ENCODE peak calls at places on chromosome 7, in eight cellular contexts. X is CD4-positive, alpha-beta T cell; W is PC-9; O is Caco-2; R is ovary; Z is H9; V is BJ; H is kidney. K is an unnamed sample.

GRCh38 chr7:88344956-88345832 is 38.5 kb upstream of the STEAP4 start:
- DNase-seq in V (no peak), X (no peak), R (peak), H (no peak), Z (peak), W (no peak), O (peak), K (no peak)

GRCh38 chr7:144782883-144783282 is 53.0 kb downstream of the TPK1 start:
- DNase-seq in O (no peak), Z (no peak), R (no peak), H (no peak), X (no peak), V (no peak), W (no peak), K (no peak)

GRCh38 chr7:46738713-46739220 is 817.7 kb upstream of the IGFBP3 start:
- DNase-seq in W (no peak), R (no peak), X (no peak), O (no peak), V (no peak), H (no peak), Z (no peak), K (no peak)

GRCh38 chr7:74627699-74628411 is 29.7 kb upstream of the GTF2I start:
- DNase-seq in O (no peak), H (no peak), W (no peak), Z (peak), V (no peak), R (peak), X (no peak), K (no peak)

GRCh38 chr7:126211875-126212274 is 1040.9 kb downstream of the GRM8 start:
- DNase-seq in O (no peak), X (no peak), R (no peak), H (no peak), W (no peak), V (no peak), Z (no peak), K (no peak)

GRCh38 chr7:106501605-106502580 is 159.1 kb downstream of the CCDC71L start:
- DNase-seq in Z (no peak), X (no peak), O (no peak), R (no peak), W (no peak), H (no peak), V (no peak), K (no peak)

GRCh38 chr7:76278540-76278939 is 23.9 kb upstream of the HSPB1 start:
- DNase-seq in O (no peak), W (no peak), X (no peak), R (no peak), V (no peak), H (no peak), Z (peak), K (no peak)

GRCh38 chr7:19674266-19674960 is 34.4 kb downstream of the POLR1F start:
- DNase-seq in W (no peak), V (no peak), H (no peak), R (no peak), O (no peak), X (no peak), Z (no peak), K (no peak)

GRCh38 chr7:148963583-148964509 is 64.5 kb downstream of the PDIA4 start:
- DNase-seq in H (peak), O (no peak), Z (no peak), X (no peak), V (no peak), R (no peak), W (peak), K (no peak)

GRCh38 chr7:143467724-143468123 is 9.9 kb upstream of the TAS2R41 start:
- DNase-seq in W (no peak), V (no peak), Z (no peak), R (no peak), O (no peak), X (no peak), H (no peak), K (no peak)

GRCh38 chr7:13099197-13099795 is 411.9 kb downstream of the ARL4A start:
- DNase-seq in V (no peak), X (no peak), Z (no peak), R (no peak), H (no peak), O (no peak), W (no peak), K (no peak)

GRCh38 chr7:138797715-138798320 is at the start of the genes ATP6V0A4 and TMEM213:
- DNase-seq in R (no peak), X (no peak), O (no peak), W (no peak), H (peak), V (no peak), Z (peak), K (no peak)

GRCh38 chr7:120941856-120942255 is 8.7 kb upstream of the ING3 start:
- DNase-seq in O (no peak), W (no peak), R (no peak), Z (no peak), V (no peak), H (no peak), X (no peak), K (no peak)

GRCh38 chr7:66952343-66953043 is 31.5 kb downstream of the TMEM248 start:
- DNase-seq in V (no peak), Z (no peak), H (no peak), X (no peak), O (peak), R (no peak), W (peak), K (no peak)

GRCh38 chr7:96069361-96069760 is 252.5 kb downstream of the SLC25A13 start:
- DNase-seq in R (no peak), H (no peak), Z (no peak), X (no peak), V (no peak), O (no peak), W (no peak), K (no peak)

GRCh38 chr7:3942778-3943177 is 641.7 kb downstream of the SDK1 start:
- DNase-seq in R (no peak), V (no peak), Z (no peak), H (peak), O (no peak), X (no peak), W (no peak), K (no peak)

GRCh38 chr7:89104748-89105685 is 309.5 kb upstream of the TEX47 start:
- DNase-seq in R (no peak), Z (no peak), W (no peak), X (no peak), O (no peak), V (no peak), H (no peak), K (no peak)

GRCh38 chr7:151141281-151141854 is 26.1 kb downstream of the GBX1 start:
- DNase-seq in H (peak), W (no peak), V (no peak), R (no peak), Z (no peak), O (no peak), X (no peak), K (no peak)

GRCh38 chr7:26307226-26307625 is 15.6 kb downstream of the SNX10 start:
- DNase-seq in Z (no peak), W (no peak), X (no peak), H (no peak), R (no peak), V (no peak), O (no peak), K (no peak)

GRCh38 chr7:116499168-116500070 is at the start of gene CAV2:
- DNase-seq in R (peak), H (peak), X (no peak), W (peak), V (no peak), O (peak), Z (peak), K (peak)

GRCh38 chr7:50206521-50207250 is 97.8 kb upstream of the IKZF1 start:
- DNase-seq in R (no peak), H (peak), X (peak), Z (no peak), O (no peak), W (no peak), V (no peak), K (no peak)

GRCh38 chr7:131745645-131746248 is 189.3 kb upstream of the PODXL start:
- DNase-seq in Z (peak), X (no peak), H (no peak), O (peak), W (peak), V (no peak), R (peak), K (no peak)

GRCh38 chr7:29987083-29987482 is 2.5 kb downstream of the SCRN1 start:
- DNase-seq in W (peak), Z (no peak), V (no peak), O (no peak), H (no peak), R (no peak), X (no peak), K (peak)

GRCh38 chr7:4051696-4052095 is 630.4 kb upstream of the FOXK1 start:
- DNase-seq in V (no peak), R (no peak), Z (no peak), X (no peak), H (no peak), W (no peak), O (no peak), K (no peak)

GRCh38 chr7:2728309-2729042 is 40.5 kb downstream of the AMZ1 start:
- DNase-seq in R (peak), W (no peak), H (no peak), X (no peak), Z (no peak), O (no peak), V (no peak), K (no peak)

GRCh38 chr7:108442039-108442568 is 14.1 kb downstream of the NRCAM start:
- DNase-seq in O (no peak), V (no peak), Z (no peak), R (no peak), X (no peak), W (peak), H (no peak), K (no peak)

GRCh38 chr7:129949292-129950133 is 3.2 kb downstream of the UBE2H start:
- DNase-seq in V (peak), O (no peak), X (no peak), Z (peak), W (no peak), H (peak), R (peak), K (no peak)

GRCh38 chr7:47570649-47571050 is 11.3 kb downstream of the TNS3 start:
- DNase-seq in R (peak), O (no peak), Z (no peak), W (no peak), V (peak), X (no peak), H (no peak), K (no peak)

GRCh38 chr7:12485845-12486244 is 82.2 kb upstream of the VWDE start:
- DNase-seq in Z (no peak), O (no peak), X (no peak), H (no peak), R (no peak), V (no peak), W (no peak), K (no peak)

GRCh38 chr7:112726076-112726475 is 64.1 kb downstream of the TMEM168 start:
- DNase-seq in V (no peak), X (no peak), H (no peak), W (no peak), Z (no peak), O (no peak), R (no peak), K (no peak)

GRCh38 chr7:45215611-45216062 is 58.0 kb downstream of the RAMP3 start:
- DNase-seq in W (no peak), R (no peak), O (no peak), H (no peak), X (no peak), Z (no peak), V (no peak), K (no peak)

GRCh38 chr7:41979834-41980307 is 257.1 kb downstream of the GLI3 start:
- DNase-seq in O (peak), V (no peak), H (no peak), W (no peak), R (no peak), X (no peak), Z (peak), K (no peak)

GRCh38 chr7:158733762-158734494 is 29.3 kb upstream of the NCAPG2 start:
- DNase-seq in H (no peak), R (no peak), V (no peak), W (no peak), X (no peak), O (no peak), Z (no peak), K (no peak)
- TF ChIP-seq CTCF in H (no peak), R (no peak), V (no peak), W (no peak), X (no peak), O (no peak), Z (peak), K (no peak)

GRCh38 chr7:128153436-128153835 is 87.6 kb upstream of the LEP start:
- DNase-seq in X (no peak), O (no peak), R (no peak), H (no peak), V (no peak), Z (no peak), W (no peak), K (no peak)

GRCh38 chr7:128155100-128155763 is 85.8 kb upstream of the LEP start:
- DNase-seq in X (no peak), Z (peak), H (no peak), V (no peak), R (no peak), O (no peak), W (no peak), K (no peak)

GRCh38 chr7:128151646-128152045 is 89.4 kb upstream of the LEP start:
- DNase-seq in O (no peak), H (no peak), W (no peak), Z (no peak), X (no peak), V (no peak), R (no peak), K (no peak)

GRCh38 chr7:128152721-128153120 is 88.4 kb upstream of the LEP start:
- DNase-seq in V (no peak), O (no peak), H (no peak), X (no peak), R (no peak), W (no peak), Z (no peak), K (no peak)

GRCh38 chr7:128154519-128154918 is 86.6 kb upstream of the LEP start:
- DNase-seq in O (no peak), V (no peak), H (no peak), R (no peak), W (no peak), X (no peak), Z (no peak), K (no peak)
- TF ChIP-seq CTCF in O (no peak), V (no peak), H (no peak), R (no peak), W (no peak), X (no peak), Z (no peak), K (no peak)

GRCh38 chr7:90211391-90212148 is at the start of gene STEAP2:
- DNase-seq in W (peak), R (peak), H (peak), Z (peak), X (no peak), V (peak), O (peak), K (peak)
- TF ChIP-seq CTCF in W (peak), R (peak), H (peak), Z (peak), X (no peak), V (peak), O (peak), K (peak)

DNA sequence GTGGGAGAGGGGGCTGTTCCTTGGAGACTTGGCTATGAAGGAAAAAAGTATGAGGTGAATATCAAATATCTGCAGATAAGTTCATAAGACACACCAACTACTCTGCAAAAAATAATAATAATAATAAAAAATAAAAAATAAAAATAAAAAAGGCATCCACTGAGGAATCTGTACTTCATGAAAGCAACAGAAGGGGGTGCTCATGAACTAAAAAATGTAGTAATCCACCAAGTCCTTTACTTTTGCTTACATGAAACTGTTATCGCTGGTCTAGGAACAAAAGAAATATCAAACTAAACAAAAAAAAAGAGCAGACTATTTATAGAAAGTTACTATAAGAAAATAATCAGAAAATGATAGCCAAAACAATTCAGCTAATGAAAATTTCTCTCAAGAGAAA is 579.0 kb downstream of the PHTF2 start:
- DNase-seq in X (no peak), H (no peak), O (no peak), R (no peak), W (no peak), V (no peak), Z (no peak), K (no peak)
- TF ChIP-seq CTCF in X (no peak), H (no peak), O (no peak), R (no peak), W (peak), V (no peak), Z (peak), K (no peak)

DNA sequence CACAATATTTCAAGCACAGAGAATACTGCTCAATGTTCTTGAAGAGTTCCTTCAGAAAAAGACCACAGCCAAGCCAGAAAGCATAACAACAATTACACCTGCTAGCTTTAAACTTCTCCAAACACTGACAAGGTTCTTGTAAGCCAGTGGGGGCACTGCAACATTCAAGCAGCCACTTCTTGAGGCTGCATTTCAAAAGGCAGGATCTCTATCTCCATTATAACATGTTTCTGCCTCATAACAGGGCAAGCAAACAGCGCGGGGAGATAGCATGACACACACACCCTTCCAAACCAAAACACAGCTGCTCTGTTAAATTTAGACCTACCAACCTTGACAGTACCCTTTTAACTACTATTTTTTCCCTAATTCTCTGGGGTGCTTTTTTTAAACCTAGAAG is 30.8 kb downstream of the CHCHD3 start:
- DNase-seq in X (no peak), V (no peak), W (no peak), Z (no peak), O (peak), R (no peak), H (no peak), K (no peak)
- TF ChIP-seq CTCF in X (no peak), V (peak), W (no peak), Z (peak), O (peak), R (no peak), H (no peak), K (peak)